ENCODE peak calls at places on chromosomes 13 and 19, in four cellular contexts. F is fibroblast of lung, N is H9, P is osteoblast. T is an unnamed sample. For H3K79me2, the result is how much of the 10 kb centered on the place peaks cover.

GRCh38 chr19:5321066-5321642 is 19.5 kb downstream of the PTPRS start:
- DNase-seq in F (no peak), N (no peak), P (peak), T (no peak)

GRCh38 chr13:21657538-21657937 is 13.3 kb upstream of the FGF9 start:
- DNase-seq in F (peak), N (no peak), P (no peak), T (peak)

GRCh38 chr13:30186644-30187431 is 120.5 kb downstream of the KATNAL1 start:
- DNase-seq in F (no peak), N (peak), P (no peak), T (no peak)

GRCh38 chr13:100550433-100550832 is 38.2 kb downstream of the GGACT start:
- DNase-seq in F (peak), N (no peak), P (peak), T (no peak)

GRCh38 chr13:49421391-49421790 is 22.5 kb downstream of the CAB39L start:
- DNase-seq in F (no peak), N (peak), P (no peak), T (peak)

GRCh38 chr19:27974082-27974513 is 1238.9 kb downstream of the UQCRFS1 start:
- DNase-seq in F (no peak), N (peak), P (peak), T (no peak)

GRCh38 chr19:11018179-11018578 is 57.3 kb downstream of the SMARCA4 start:
- DNase-seq in F (no peak), N (no peak), P (peak), T (peak)

GRCh38 chr13:67100723-67101122 is 129.4 kb downstream of the PCDH9 start:
- DNase-seq in F (no peak), N (peak), P (no peak), T (no peak)

GRCh38 chr13:76993021-76993420 is 1.1 kb downstream of the CLN5 start:
- DNase-seq in F (no peak), N (no peak), P (peak), T (peak)

GRCh38 chr13:91894311-91894710 is 495.9 kb downstream of the GPC5 start:
- DNase-seq in F (peak), N (no peak), P (no peak), T (no peak)

GRCh38 chr13:96075953-96076543 is 13.9 kb upstream of the HS6ST3 start:
- DNase-seq in F (peak), N (no peak), P (peak), T (no peak)

GRCh38 chr19:15935167-15935702 is 906 bp upstream of the CYP4F11 start:
- DNase-seq in F (no peak), N (no peak), P (no peak), T (no peak)

GRCh38 chr13:110012102-110012739 is 225.8 kb upstream of the IRS2 start:
- DNase-seq in F (peak), N (no peak), P (no peak), T (peak)

GRCh38 chr19:6103894-6104293 is 6.4 kb downstream of the RFX2 start:
- DNase-seq in F (no peak), N (no peak), P (no peak), T (no peak)

GRCh38 chr13:80251403-80251802 is 89.5 kb downstream of the SPRY2 start:
- DNase-seq in F (peak), N (no peak), P (no peak), T (peak)

GRCh38 chr13:20173121-20173746 is 12.4 kb upstream of the GJA3 start:
- DNase-seq in F (peak), N (no peak), P (no peak), T (no peak)

GRCh38 chr13:100254002-100254401 is 165.1 kb downstream of the PCCA start:
- DNase-seq in F (peak), N (no peak), P (no peak), T (peak)

GRCh38 chr19:5536337-5536894 is 31.3 kb downstream of the TINCR start:
- DNase-seq in F (peak), N (peak), P (peak), T (peak)

GRCh38 chr13:94121686-94122085 is 357.8 kb downstream of the DCT start:
- DNase-seq in F (peak), N (no peak), P (peak), T (peak)

GRCh38 chr19:7544626-7545025 is 9.1 kb downstream of the PNPLA6 start:
- DNase-seq in F (no peak), N (no peak), P (no peak), T (no peak)

GRCh38 chr13:70310720-70311119 is 202.5 kb upstream of the KLHL1 start:
- DNase-seq in F (peak), N (no peak), P (no peak), T (peak)

GRCh38 chr13:31522431-31522830 is 216.9 kb upstream of the RXFP2 start:
- DNase-seq in F (no peak), N (no peak), P (no peak), T (no peak)

GRCh38 chr19:54648129-54648528 is 14.7 kb upstream of the LILRB4 start:
- DNase-seq in F (no peak), N (no peak), P (no peak), T (no peak)

GRCh38 chr19:47039239-47039874 is 9.1 kb downstream of the TMEM160 start:
- DNase-seq in F (no peak), N (no peak), P (peak), T (no peak)

GRCh38 chr19:45887311-45887710 is 1.4 kb upstream of the IRF2BP1 start:
- DNase-seq in F (no peak), N (no peak), P (peak), T (no peak)
- H3K4me2 ChIP-seq in F (peak), N (peak), P (peak), T (peak)

DNA sequence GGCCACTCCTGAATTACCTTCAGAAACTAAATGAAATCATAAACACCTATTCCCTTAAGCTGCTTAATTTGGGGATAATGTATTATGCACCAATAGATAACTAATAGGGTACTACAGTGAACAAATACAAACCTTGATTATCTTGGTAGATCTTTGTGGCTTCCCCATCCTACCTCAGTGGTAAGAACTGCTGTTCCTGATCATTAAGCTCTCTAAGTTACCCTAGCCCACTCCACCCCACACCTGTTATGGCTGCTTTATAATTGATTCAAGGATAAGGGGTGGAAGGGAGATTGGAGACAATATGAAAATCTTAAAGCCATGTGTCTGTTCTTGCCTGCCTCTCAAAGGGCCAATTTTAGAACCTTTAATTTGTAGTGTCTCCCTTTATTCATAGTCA is 121.2 kb downstream of the LMO7 start:
- DNase-seq in F (no peak), N (no peak), P (no peak), T (no peak)
- H3K79me2 ChIP-seq in F (half or more), N (under half), P (half or more), T (under half)

GRCh38 chr13:26563713-26564112 is 6.2 kb downstream of the WASF3 start:
- DNase-seq in F (no peak), N (no peak), P (no peak), T (no peak)
- TF ChIP-seq CTCF in F (no peak), N (no peak), P (no peak), T (no peak)

DNA sequence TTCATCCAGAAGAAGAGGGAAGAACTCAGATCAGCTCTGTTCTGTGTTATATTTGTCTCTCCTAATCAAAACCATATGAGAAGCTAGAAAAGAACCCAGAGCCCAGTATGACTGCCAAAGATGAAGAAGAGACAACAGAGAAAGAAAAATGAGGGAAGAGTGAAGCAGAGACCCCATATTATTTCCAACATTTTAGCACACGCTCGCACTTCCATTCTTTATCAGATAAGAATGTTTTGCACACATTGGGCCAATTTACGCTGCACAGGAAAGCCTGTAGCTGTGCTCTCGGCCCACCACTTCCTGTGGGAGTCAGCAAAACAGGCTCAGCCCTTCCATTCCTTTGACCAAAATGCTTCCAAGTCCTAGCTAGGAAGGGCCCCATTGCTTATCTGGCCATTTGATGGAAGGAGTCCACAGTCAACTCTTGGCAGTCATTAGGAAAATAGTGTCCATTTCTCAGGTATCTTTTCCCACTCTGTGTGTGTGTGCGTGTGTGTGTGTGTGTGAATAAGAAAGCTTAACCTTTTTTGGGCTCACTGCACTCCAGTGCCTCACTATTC is 237.3 kb downstream of the COG6 start:
- DNase-seq in F (no peak), N (no peak), P (no peak), T (no peak)
- H3K4me2 ChIP-seq in F (no peak), N (no peak), P (no peak), T (no peak)

DNA sequence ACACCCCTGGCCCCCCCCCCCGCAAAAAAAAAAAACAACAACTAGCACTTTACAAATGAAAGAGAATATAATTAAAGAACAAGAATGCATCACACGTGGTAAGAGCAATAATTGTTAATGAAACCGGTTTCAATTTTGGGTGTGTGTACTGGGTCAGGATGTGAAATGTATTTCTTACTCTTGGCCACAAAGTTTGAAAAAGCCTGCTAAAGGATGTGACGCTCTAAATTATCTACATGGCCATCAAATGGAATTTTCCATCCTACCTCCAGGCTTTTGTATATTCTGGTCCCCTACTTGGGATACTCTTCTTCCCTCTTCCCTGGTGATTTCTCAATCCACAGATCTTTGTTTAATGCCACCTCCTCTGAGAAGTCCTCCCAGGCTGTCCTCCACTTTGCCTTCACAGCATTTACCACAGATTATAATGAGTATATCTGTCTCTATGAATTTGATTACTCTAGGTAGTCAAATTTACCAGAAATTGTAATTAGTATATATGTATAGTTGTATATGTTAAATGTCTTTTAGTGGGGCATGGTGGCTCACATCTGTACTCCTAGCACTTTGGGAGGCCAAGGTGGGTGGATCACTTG is 2.1 kb downstream of the SARS2 start:
- DNase-seq in F (no peak), N (no peak), P (peak), T (no peak)
- H3K79me2 ChIP-seq in F (under half), N (under half), P (under half), T (under half)

GRCh38 chr13:97432232-97432916 is 1.6 kb upstream of the RAP2A start:
- DNase-seq in F (no peak), N (no peak), P (no peak), T (no peak)

GRCh38 chr13:97432917-97433726 is 847 bp upstream of the RAP2A start:
- DNase-seq in F (peak), N (peak), P (peak), T (peak)

GRCh38 chr13:97434417-97435296 is 688 bp downstream of the RAP2A start:
- DNase-seq in F (no peak), N (peak), P (peak), T (peak)

GRCh38 chr13:97435297-97435682 is 1.3 kb downstream of the RAP2A start:
- DNase-seq in F (no peak), N (no peak), P (no peak), T (no peak)

GRCh38 chr13:97433727-97434416 is at the start of gene RAP2A:
- DNase-seq in F (peak), N (peak), P (peak), T (peak)
- TF ChIP-seq CTCF in F (no peak), N (no peak), P (no peak), T (no peak)

GRCh38 chr19:35671818-35672217 is 5.5 kb downstream of the UPK1A start:
- DNase-seq in F (no peak), N (no peak), P (peak), T (no peak)
- H3K4me2 ChIP-seq in F (no peak), N (no peak), P (no peak), T (no peak)

GRCh38 chr19:39738809-39739208 is 980 bp upstream of the CLC start:
- DNase-seq in F (no peak), N (no peak), P (no peak), T (no peak)
- H3K79me2 ChIP-seq in F (under half), N (under half), P (under half), T (under half)

GRCh38 chr19:572140-572890 is at the start of gene BSG:
- DNase-seq in F (peak), N (peak), P (peak), T (peak)
- TF ChIP-seq CTCF in F (no peak), N (no peak), P (no peak), T (no peak)

DNA sequence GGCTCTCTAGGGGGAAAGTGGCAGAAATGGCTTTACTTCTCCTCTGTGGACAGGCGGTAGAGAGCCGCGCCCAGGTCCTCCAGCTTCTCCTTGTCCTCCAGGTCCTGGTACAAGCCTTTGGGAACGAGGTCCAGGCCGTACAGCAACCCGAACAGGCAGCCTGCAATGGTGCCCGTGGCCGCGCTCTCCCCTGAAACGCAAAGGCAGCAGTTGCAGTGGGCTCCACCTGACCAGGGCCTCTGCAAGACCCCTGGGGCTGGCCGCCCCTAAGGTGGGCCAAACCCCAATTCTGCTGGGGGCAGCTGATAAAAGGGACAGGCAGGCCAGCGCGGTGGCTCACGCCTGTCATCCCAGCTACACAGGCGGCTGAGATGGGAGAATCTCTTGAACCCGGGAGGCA is 30.5 kb downstream of the ADPRHL1 start:
- DNase-seq in F (no peak), N (no peak), P (no peak), T (no peak)
- H3K4me2 ChIP-seq in F (no peak), N (no peak), P (no peak), T (no peak)

T was measured in mammary epithelial cell.